ENCODE peak calls at places on chromosomes 1 and 21, in five cellular contexts. S is mesendoderm, R is IMR-90, I is mesenchymal stem cell, H is H1. G is an unnamed sample.

GRCh38 chr1:111082421-111083192 is 57.3 kb downstream of the DRAM2 start:
- DNase-seq in S (no peak), R (peak), I (no peak), H (no peak), G (no peak)

GRCh38 chr1:51855624-51856023 is 22.9 kb downstream of the NRDC start:
- DNase-seq in S (no peak), R (no peak), I (no peak), H (no peak), G (no peak)

GRCh38 chr1:16614361-16615252 is 1.2 kb upstream of the NBPF1 start:
- DNase-seq in S (no peak), R (no peak), I (no peak), H (peak), G (no peak)

GRCh38 chr1:3530086-3530930 is 75.8 kb downstream of the ARHGEF16 start:
- DNase-seq in S (peak), R (no peak), I (no peak), H (peak), G (no peak)

GRCh38 chr1:38038836-38039235 is 7.8 kb downstream of the POU3F1 start:
- DNase-seq in S (no peak), R (peak), I (no peak), H (no peak), G (no peak)

GRCh38 chr1:86527306-86527705 is 19.6 kb upstream of the CLCA4 start:
- DNase-seq in S (no peak), R (no peak), I (no peak), H (no peak), G (no peak)

GRCh38 chr1:66320231-66320630 is 213.7 kb upstream of the SGIP1 start:
- DNase-seq in S (no peak), R (no peak), I (no peak), H (no peak), G (no peak)

GRCh38 chr1:119323216-119323982 is 45.2 kb upstream of the HAO2 start:
- DNase-seq in S (no peak), R (no peak), I (no peak), H (no peak), G (no peak)

GRCh38 chr1:156115514-156116374 is 1.2 kb downstream of the LMNA start:
- DNase-seq in S (peak), R (peak), I (peak), H (no peak), G (no peak)

GRCh38 chr1:8317647-8318360 is at the start of gene SLC45A1:
- DNase-seq in S (peak), R (peak), I (peak), H (peak), G (peak)

GRCh38 chr1:24955161-24955560 is 25.1 kb upstream of the RUNX3 start:
- DNase-seq in S (no peak), R (peak), I (peak), H (no peak), G (no peak)

GRCh38 chr1:160362168-160362941 is 4.5 kb upstream of the NHLH1 start:
- DNase-seq in S (peak), R (no peak), I (no peak), H (no peak), G (no peak)

GRCh38 chr1:183379951-183380350 is 38.2 kb downstream of the NMNAT2 start:
- DNase-seq in S (no peak), R (no peak), I (no peak), H (no peak), G (no peak)

GRCh38 chr1:9589719-9590157 is 1.0 kb downstream of the TMEM201 start:
- DNase-seq in S (peak), R (peak), I (peak), H (no peak), G (no peak)

GRCh38 chr1:94622757-94623156 is 81.2 kb upstream of the F3 start:
- DNase-seq in S (peak), R (peak), I (peak), H (no peak), G (peak)

GRCh38 chr1:94621802-94622201 is 80.2 kb upstream of the F3 start:
- DNase-seq in S (no peak), R (no peak), I (no peak), H (no peak), G (no peak)

GRCh38 chr1:94620345-94621031 is 78.9 kb upstream of the F3 start:
- DNase-seq in S (no peak), R (no peak), I (no peak), H (no peak), G (no peak)

GRCh38 chr1:94619731-94620130 is 78.2 kb upstream of the F3 start:
- DNase-seq in S (no peak), R (no peak), I (no peak), H (no peak), G (no peak)

DNA sequence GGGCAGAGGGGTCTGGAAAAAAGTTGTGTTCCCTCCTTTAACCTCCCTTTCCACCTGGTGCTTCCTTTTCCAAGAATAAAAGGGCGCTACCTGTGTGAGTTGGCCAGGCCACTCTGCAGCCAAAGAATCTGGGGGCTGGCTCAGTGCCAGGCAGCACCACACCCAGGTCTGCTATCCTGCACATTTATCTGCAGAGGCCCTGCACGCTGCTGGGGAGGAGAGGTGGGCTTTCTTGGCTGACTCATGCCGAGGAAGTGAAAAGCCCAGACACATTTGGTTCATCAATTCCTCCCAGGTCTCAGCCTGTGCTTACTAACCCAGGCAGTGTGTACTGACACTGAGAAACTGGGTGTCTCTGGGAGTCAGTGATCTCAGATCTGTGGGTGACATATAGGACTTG is 79.8 kb upstream of the F3 start:
- DNase-seq in S (no peak), R (peak), I (peak), H (no peak), G (no peak)
- H2BK5ac ChIP-seq in S (no peak), R (peak), I (no peak), H (no peak), G (no peak)

GRCh38 chr1:46490603-46491499 is 1.2 kb downstream of the DMBX1 start:
- DNase-seq in S (no peak), R (no peak), I (peak), H (peak), G (no peak)

GRCh38 chr1:46493316-46494032 is 3.8 kb downstream of the DMBX1 start:
- DNase-seq in S (no peak), R (no peak), I (no peak), H (no peak), G (no peak)

GRCh38 chr1:46491500-46492268 is 2.0 kb downstream of the DMBX1 start:
- DNase-seq in S (no peak), R (no peak), I (no peak), H (no peak), G (no peak)

GRCh38 chr1:46492871-46493270 is 3.2 kb downstream of the DMBX1 start:
- DNase-seq in S (peak), R (no peak), I (no peak), H (peak), G (no peak)

GRCh38 chr1:46492269-46492853 is 2.7 kb downstream of the DMBX1 start:
- DNase-seq in S (no peak), R (no peak), I (no peak), H (no peak), G (no peak)
- H3K4me3 ChIP-seq in S (no peak), R (no peak), I (no peak), H (peak), G (no peak)

DNA sequence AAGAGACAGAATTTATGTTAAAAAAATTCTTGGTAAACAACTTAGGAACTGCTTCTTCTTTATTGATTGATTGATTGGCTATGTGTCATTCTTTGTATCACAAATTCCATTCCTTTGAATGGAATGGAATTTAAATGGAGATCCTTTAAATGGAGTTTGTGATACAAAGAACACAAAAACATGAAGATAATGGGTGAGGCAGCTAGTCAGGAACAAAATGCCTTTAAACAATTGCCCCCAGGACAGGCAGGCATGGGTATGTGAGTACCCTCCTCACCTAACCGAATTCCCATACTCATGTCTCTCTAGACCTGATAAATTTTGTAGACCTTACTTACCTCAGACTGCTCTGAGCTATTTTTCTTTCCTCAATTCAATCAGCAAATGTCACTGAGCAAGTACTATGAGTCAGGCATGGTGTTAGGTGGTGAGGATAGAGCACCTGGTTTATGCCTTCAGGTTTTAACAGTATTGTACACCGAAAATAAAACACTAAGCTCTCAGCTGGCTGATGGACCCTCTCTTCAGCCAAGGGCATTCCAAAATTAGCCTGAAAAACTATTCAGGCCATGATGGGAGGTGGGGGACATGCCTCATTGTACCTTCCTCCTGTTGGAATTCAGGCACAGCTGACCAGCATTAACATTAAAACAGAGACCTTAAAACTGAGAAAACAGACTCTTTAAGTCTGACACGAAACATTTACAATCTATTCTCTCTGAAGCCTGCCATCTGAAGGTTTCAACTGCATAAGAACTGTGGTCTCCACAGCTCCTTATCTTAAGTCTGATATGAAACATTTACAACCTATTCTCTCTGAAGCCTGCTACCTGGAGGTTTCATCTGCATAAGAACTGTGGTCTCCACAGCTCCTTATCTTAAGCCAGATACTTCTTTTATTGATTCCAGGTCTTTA is 58.9 kb downstream of the OLFML3 start:
- DNase-seq in S (peak), R (no peak), I (no peak), H (no peak), G (no peak)
- H2BK5ac ChIP-seq in S (peak), R (no peak), I (no peak), H (peak), G (no peak)

DNA sequence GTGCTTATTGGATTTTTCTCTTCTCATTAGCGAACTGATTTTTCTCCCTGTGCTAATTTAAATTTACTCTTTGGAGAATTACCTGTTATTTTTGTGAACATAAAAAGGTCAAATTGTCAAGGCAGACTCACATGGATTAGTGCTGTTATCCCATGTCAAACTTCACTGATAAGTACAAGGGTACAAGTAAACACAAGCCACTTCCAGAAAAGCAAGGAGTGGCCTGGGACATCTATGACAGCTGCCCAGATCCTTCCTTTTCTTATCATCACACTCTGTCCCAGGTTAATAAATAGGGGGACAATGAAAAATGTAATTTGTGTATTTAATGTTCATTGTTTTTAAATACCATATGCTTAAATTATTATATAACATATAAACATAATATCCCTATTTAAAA is 901.2 kb downstream of the LTN1 start:
- DNase-seq in S (no peak), R (no peak), I (no peak), H (no peak), G (no peak)
- H3K4me3 ChIP-seq in S (no peak), R (no peak), I (no peak), H (no peak), G (no peak)

GRCh38 chr1:93779540-93780121 is 98.0 kb upstream of the BCAR3 start:
- DNase-seq in S (peak), R (peak), I (peak), H (no peak), G (no peak)
- H2BK5ac ChIP-seq in S (no peak), R (peak), I (no peak), H (no peak), G (no peak)

GRCh38 chr1:23366146-23366545 is 3.5 kb downstream of the ZNF436 start:
- DNase-seq in S (no peak), R (no peak), I (no peak), H (no peak), G (no peak)

GRCh38 chr1:23357112-23357908 is 12.3 kb downstream of the ZNF436 start:
- DNase-seq in S (no peak), R (no peak), I (no peak), H (no peak), G (no peak)

GRCh38 chr1:23366598-23366997 is 3.0 kb downstream of the ZNF436 start:
- DNase-seq in S (no peak), R (no peak), I (no peak), H (no peak), G (no peak)

GRCh38 chr1:23358310-23358709 is 11.3 kb downstream of the ZNF436 start:
- DNase-seq in S (no peak), R (no peak), I (no peak), H (no peak), G (no peak)

DNA sequence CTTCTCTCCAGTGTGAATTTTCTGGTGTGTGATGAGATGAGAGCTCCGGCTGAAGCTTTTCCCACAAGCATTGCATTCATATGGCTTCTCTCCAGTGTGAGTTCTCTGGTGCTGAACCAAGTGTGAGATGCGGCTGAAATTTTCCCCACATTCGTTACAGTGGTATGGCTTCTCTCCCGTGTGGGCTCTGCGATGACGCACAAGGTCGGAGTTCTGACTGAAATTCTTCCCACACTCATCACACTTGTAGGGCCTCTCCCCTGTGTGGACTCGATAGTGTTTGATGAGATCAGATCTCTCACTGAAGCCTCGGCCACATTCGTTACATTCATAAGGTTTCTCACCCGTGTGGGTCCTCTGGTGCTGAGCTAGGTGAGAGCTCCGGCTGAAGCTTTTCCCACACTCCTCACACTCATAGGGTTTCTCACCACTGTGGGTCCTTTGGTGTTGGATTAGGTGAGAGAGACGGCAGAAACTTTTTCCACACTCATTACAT is 7.4 kb downstream of the ZNF436 start:
- DNase-seq in S (no peak), R (no peak), I (no peak), H (no peak), G (no peak)
- H3K4me3 ChIP-seq in S (peak), R (no peak), I (no peak), H (no peak), G (no peak)

DNA sequence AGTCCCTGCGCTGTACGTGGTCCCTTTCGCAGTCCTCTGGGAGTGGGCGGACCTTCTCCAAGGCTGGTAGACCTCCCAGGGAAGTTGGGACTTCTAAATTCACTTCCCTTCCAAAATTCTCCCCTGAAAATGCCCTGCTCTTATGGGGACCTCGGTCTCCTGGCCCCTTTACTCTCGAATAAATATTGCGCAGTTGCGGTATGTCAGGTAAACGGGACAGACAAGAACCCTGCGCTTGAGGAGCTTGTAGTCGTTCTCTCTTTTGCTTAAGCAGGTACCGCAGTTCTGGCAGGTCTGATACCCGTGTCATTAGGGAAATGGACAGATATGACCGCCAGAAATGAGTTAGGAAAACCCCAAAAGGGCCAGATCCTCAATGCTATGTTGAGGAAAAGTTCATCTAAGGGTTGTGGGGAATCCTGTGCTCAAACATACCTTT is 561 bp downstream of the KIF2C start:
- DNase-seq in S (no peak), R (no peak), I (no peak), H (no peak), G (no peak)
- H2BK5ac ChIP-seq in S (peak), R (peak), I (no peak), H (peak), G (peak)

GRCh38 chr1:115099693-115100050 is 10.4 kb upstream of the TSPAN2 start:
- DNase-seq in S (no peak), R (no peak), I (no peak), H (no peak), G (no peak)
- H3K4me3 ChIP-seq in S (no peak), R (no peak), I (no peak), H (no peak), G (no peak)

G was measured in neuronal stem cell.